ENCODE peak calls at places on chromosome 16, in four cellular contexts. E is A549, X is small intestine, H is body of pancreas. M is an unnamed sample.
A peak's percentile ranks its signal among the peaks of the same experiment; 100 is the strongest.

GRCh38 chr16:78108451-78108850 is 9.0 kb downstream of the WWOX start:
- DNase-seq in E (no peak), H (no peak), X (no peak), M (no peak)

GRCh38 chr16:59201821-59202220 is 467.7 kb upstream of the GOT2 start:
- DNase-seq in X (no peak), E (no peak), H (no peak), M (no peak)

GRCh38 chr16:30628628-30629342 is 18.6 kb upstream of the ZNF689 start:
- DNase-seq in H (peak; percentile 85), X (peak; percentile 89), E (peak; percentile 86), M (peak; percentile 94)

GRCh38 chr16:88957887-88958577 is 19.0 kb downstream of the CBFA2T3 start:
- DNase-seq in E (no peak), H (no peak), X (no peak), M (peak; percentile 17)

GRCh38 chr16:73140944-73141343 is 93.0 kb upstream of the ZFHX3 start:
- DNase-seq in X (peak; percentile 10), H (no peak), E (peak; percentile 14), M (no peak)

GRCh38 chr16:66927918-66928649 is 2.7 kb upstream of the RRAD start:
- DNase-seq in H (no peak), E (no peak), X (no peak), M (no peak)

GRCh38 chr16:1839554-1839953 is 12.5 kb downstream of the FAHD1 start:
- DNase-seq in H (no peak), X (no peak), E (no peak), M (no peak)

GRCh38 chr16:4159726-4160125 is 43.5 kb upstream of the ADCY9 start:
- DNase-seq in H (no peak), E (no peak), X (no peak), M (no peak)

GRCh38 chr16:19914877-19915276 is 30.2 kb upstream of the GPRC5B start:
- DNase-seq in X (no peak), E (no peak), H (no peak), M (no peak)

GRCh38 chr16:52852978-52853377 is 199.7 kb downstream of the CHD9NB start:
- DNase-seq in X (no peak), E (no peak), H (no peak), M (no peak)

GRCh38 chr16:14364386-14365199 is 265.5 kb downstream of the PARN start:
- DNase-seq in E (peak; percentile 99), H (no peak), X (no peak), M (no peak)

GRCh38 chr16:81321039-81321438 is 6.3 kb downstream of the GAN start:
- DNase-seq in E (no peak), H (no peak), X (no peak), M (no peak)

GRCh38 chr16:69217433-69217832 is 30.5 kb downstream of the SNTB2 start:
- DNase-seq in H (no peak), X (peak; percentile 76), E (peak; percentile 42), M (no peak)

GRCh38 chr16:27248036-27248435 is 20.5 kb downstream of the NSMCE1 start:
- DNase-seq in E (no peak), H (no peak), X (no peak), M (no peak)

GRCh38 chr16:85335584-85336492 is 223.6 kb upstream of the CIBAR2 start:
- DNase-seq in X (peak; percentile 83), H (no peak), E (peak; percentile 35), M (peak; percentile 82)

GRCh38 chr16:53905028-53905427 is 201.1 kb downstream of the FTO start:
- DNase-seq in X (no peak), E (no peak), H (no peak), M (no peak)

GRCh38 chr16:57525761-57526160 is 10.6 kb downstream of the CCDC102A start:
- DNase-seq in E (no peak), H (no peak), X (no peak), M (no peak)

GRCh38 chr16:84330685-84331050 is 36.0 kb downstream of the WFDC1 start:
- DNase-seq in X (no peak), H (no peak), E (no peak), M (no peak)

GRCh38 chr16:48409839-48410610 is 24.8 kb upstream of the SIAH1 start:
- DNase-seq in H (peak; percentile 76), E (peak; percentile 68), X (peak; percentile 97), M (peak; percentile 75)

GRCh38 chr16:66020642-66021041 is 345.8 kb upstream of the CDH5 start:
- DNase-seq in H (no peak), E (peak; percentile 7), X (no peak), M (no peak)

GRCh38 chr16:68517606-68518161 is 21.4 kb upstream of the ZFP90 start:
- DNase-seq in E (no peak), X (no peak), H (no peak), M (no peak)

GRCh38 chr16:50601341-50601740 is 53.1 kb downstream of the NKD1 start:
- DNase-seq in E (no peak), H (no peak), X (no peak), M (no peak)

GRCh38 chr16:12458591-12459400 is 344.9 kb downstream of the CPPED1 start:
- DNase-seq in H (no peak), X (peak; percentile 12), E (no peak), M (peak; percentile 16)

GRCh38 chr16:47638175-47638574 is 177.0 kb downstream of the PHKB start:
- DNase-seq in H (no peak), X (no peak), E (no peak), M (no peak)